ENCODE peak calls at places on chromosomes 16 and 17, in eight cellular contexts. T, L, O, W, D, A, X and Y are unnamed samples.

GRCh38 chr17:49992933-49993422 is 2.0 kb downstream of the DLX3 start:
- DNase-seq in A (no peak), X (no peak), L (no peak), W (peak), T (no peak), D (no peak), O (no peak), Y (no peak)

GRCh38 chr17:45242015-45242414 is 19.9 kb downstream of the SPATA32 start:
- DNase-seq in L (no peak), D (no peak), X (no peak), A (no peak), W (no peak), O (no peak), T (no peak), Y (no peak)

GRCh38 chr17:76883744-76884525 is 15.7 kb downstream of the MGAT5B start:
- DNase-seq in W (no peak), D (no peak), X (no peak), A (no peak), O (no peak), T (no peak), L (no peak), Y (no peak)

GRCh38 chr17:40648326-40648968 is 829 bp upstream of the SMARCE1 start:
- DNase-seq in D (peak), A (no peak), X (peak), W (no peak), T (no peak), L (no peak), O (peak), Y (peak)

GRCh38 chr17:82862758-82863645 is 23.2 kb upstream of the ZNF750 start:
- DNase-seq in A (no peak), L (peak), X (no peak), D (no peak), W (no peak), O (no peak), T (no peak), Y (no peak)

GRCh38 chr17:48074322-48075054 is 26.3 kb downstream of the NFE2L1 start:
- DNase-seq in L (peak), X (peak), W (peak), T (peak), D (peak), A (peak), O (peak), Y (peak)

GRCh38 chr16:1788708-1789100 is 4.8 kb downstream of the IGFALS start:
- DNase-seq in T (no peak), W (no peak), A (no peak), L (peak), D (no peak), O (no peak), X (no peak), Y (no peak)

GRCh38 chr17:63665527-63666214 is 34.3 kb downstream of the LIMD2 start:
- DNase-seq in X (no peak), T (no peak), O (no peak), D (no peak), A (no peak), W (no peak), L (peak), Y (peak)

GRCh38 chr16:11325404-11326083 is 19.7 kb upstream of the RMI2 start:
- DNase-seq in O (no peak), W (no peak), T (no peak), A (no peak), X (no peak), D (no peak), L (no peak), Y (no peak)

GRCh38 chr16:9934723-9935508 is 247.3 kb downstream of the GRIN2A start:
- DNase-seq in X (no peak), L (peak), W (no peak), A (no peak), D (no peak), O (no peak), T (no peak), Y (no peak)

GRCh38 chr16:23505942-23506605 is 4.2 kb downstream of the GGA2 start:
- DNase-seq in O (no peak), D (no peak), A (no peak), X (no peak), L (no peak), T (no peak), W (no peak), Y (no peak)

GRCh38 chr17:39461911-39462641 is 790 bp downstream of the CDK12 start:
- DNase-seq in W (peak), O (peak), D (peak), T (no peak), X (peak), A (no peak), L (peak), Y (peak)

GRCh38 chr17:79981090-79981489 is 54.6 kb downstream of the TBC1D16 start:
- DNase-seq in T (no peak), L (no peak), X (no peak), D (no peak), A (no peak), O (no peak), W (peak), Y (no peak)

GRCh38 chr16:57800213-57801097 is 1.8 kb downstream of the KIFC3 start:
- DNase-seq in T (no peak), O (no peak), X (no peak), A (no peak), D (no peak), L (peak), W (peak), Y (no peak)

GRCh38 chr17:41530062-41531048 is 2.2 kb upstream of the KRT19 start:
- DNase-seq in D (peak), L (no peak), A (peak), O (no peak), X (peak), W (peak), T (peak), Y (no peak)

GRCh38 chr17:17551361-17551760 is 40.1 kb downstream of the PEMT start:
- DNase-seq in L (peak), T (no peak), A (no peak), X (peak), O (no peak), W (peak), D (no peak), Y (no peak)

GRCh38 chr17:64387145-64387473 is 3.6 kb downstream of the PECAM1 start:
- DNase-seq in O (no peak), T (no peak), D (no peak), W (no peak), X (no peak), L (no peak), A (no peak), Y (no peak)

GRCh38 chr16:56589141-56590039 is at the start of gene MT3:
- DNase-seq in D (no peak), A (peak), O (no peak), X (no peak), T (no peak), W (peak), L (no peak), Y (no peak)

GRCh38 chr17:77602062-77602746 is 356.3 kb upstream of the TNRC6C start:
- DNase-seq in A (peak), X (peak), D (peak), W (peak), T (no peak), O (no peak), L (peak), Y (peak)

GRCh38 chr17:76983431-76983830 is 115.2 kb downstream of the MGAT5B start:
- DNase-seq in L (no peak), X (no peak), A (no peak), W (no peak), D (no peak), T (no peak), O (no peak), Y (no peak)

GRCh38 chr17:44826123-44826790 is 3.8 kb downstream of the GJC1 start:
- DNase-seq in O (no peak), W (no peak), A (no peak), D (no peak), T (peak), L (no peak), X (no peak), Y (no peak)

GRCh38 chr17:68602267-68602644 is 1.1 kb upstream of the FAM20A start:
- DNase-seq in X (no peak), W (no peak), T (no peak), A (no peak), L (no peak), D (no peak), O (no peak), Y (no peak)

GRCh38 chr17:38943607-38944006 is 18.2 kb downstream of the LASP1NB start:
- DNase-seq in X (peak), L (no peak), W (no peak), O (no peak), D (peak), A (no peak), T (no peak), Y (no peak)

GRCh38 chr16:1500465-1501150 is 7.4 kb downstream of the TELO2 start:
- DNase-seq in W (no peak), X (no peak), T (no peak), D (no peak), A (no peak), L (no peak), O (no peak), Y (no peak)

GRCh38 chr17:8443756-8444155 is 8.1 kb downstream of the NDEL1 start:
- DNase-seq in A (no peak), W (no peak), L (no peak), D (no peak), T (no peak), O (no peak), X (no peak), Y (no peak)

DNA sequence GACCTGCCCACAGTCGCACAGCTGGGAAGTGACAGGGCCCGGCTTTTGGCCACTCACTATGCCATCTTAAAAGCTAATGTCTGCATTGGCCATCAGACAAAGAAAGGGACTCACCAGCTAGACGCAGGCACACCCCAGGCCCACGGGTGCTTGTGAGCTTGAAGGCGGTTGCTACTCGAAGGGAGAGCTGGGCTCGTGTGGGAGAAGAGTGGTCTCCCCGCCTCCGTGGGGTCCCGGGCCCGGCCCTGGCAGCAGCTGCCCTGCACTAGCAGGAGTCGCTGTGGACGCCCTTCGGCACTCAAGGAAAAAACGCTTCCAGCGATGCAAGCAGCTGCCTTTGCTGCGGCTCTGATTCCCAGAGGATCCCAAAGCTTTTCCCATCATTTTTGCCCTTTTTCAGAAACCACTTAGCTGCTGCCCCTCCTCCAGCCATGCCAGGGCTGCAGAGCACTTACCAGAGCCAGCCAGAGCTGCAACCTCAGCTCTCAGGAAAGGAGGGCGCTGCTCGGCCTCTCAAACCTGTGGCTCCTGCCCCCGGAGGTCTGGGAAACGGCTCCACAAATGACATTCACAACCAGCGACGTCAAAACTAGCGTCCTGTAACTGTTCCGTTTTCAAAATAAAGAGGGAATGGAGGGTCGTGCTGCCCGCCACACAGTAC is 12.3 kb downstream of the TRPV1 start:
- DNase-seq in T (no peak), L (no peak), A (no peak), O (no peak), D (no peak), X (no peak), W (no peak), Y (no peak)
- TF ChIP-seq CTCF in T (no peak), L (no peak), A (no peak), O (no peak), D (no peak), X (no peak), W (no peak), Y (no peak)

DNA sequence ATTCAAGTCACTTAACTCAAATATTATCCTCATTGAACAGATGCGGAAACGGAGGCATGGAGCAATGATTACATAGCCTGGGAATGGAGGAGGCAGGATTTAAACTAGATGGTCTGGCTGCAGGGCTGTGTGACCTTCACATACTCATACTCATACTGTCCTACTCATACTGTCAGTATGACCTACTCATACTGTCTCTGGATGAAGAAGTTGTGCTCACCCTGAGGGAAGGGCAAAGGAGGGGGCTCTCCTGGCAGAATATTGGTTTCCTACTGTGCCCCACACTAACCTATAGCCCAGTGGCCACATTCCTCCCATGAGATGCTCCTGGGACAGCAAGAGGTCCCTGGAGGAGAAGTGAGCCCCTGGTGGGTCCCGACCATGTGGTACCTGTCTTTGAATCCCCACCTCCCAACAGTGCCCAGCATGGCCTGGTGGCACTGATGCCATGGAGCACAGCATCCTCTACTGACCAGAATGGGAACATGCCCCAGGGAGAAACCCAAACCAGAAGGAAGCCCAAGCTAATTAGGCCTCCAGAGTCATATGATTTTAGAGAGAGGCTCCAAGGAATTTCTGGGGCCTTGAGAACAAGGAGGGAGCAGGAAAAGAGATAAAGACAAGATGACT is 197.3 kb upstream of the SDK2 start:
- DNase-seq in A (peak), X (peak), T (no peak), O (no peak), D (no peak), W (peak), L (no peak), Y (no peak)
- TF ChIP-seq CTCF in A (peak), X (peak), T (peak), O (peak), D (no peak), W (no peak), L (peak), Y (peak)

GRCh38 chr17:57739402-57740224 is 5.5 kb downstream of the CCDC182 start:
- DNase-seq in O (no peak), A (no peak), D (no peak), L (no peak), W (peak), X (peak), T (no peak), Y (peak)
- TF ChIP-seq CTCF in O (peak), A (peak), D (peak), L (peak), W (peak), X (peak), T (peak), Y (peak)

DNA sequence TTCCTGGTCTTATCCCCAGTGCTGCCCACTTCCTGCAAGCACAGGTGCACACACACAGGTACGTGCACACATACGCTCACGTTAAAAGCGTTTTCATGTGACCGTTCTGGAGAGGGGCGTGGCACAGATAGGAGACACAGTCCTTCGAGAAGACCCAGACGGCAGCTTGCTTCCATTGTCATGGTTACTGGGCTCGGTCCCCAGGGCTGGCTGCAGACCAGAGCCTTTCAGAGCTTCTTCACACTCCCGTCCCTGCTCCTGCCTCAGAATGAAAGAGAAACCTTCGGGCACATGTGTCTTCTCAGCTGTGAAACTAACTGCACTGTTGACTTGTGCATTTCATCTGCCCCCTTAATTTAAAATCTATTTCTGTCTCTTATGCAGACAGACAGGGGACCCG is 154.2 kb downstream of the PITPNC1 start:
- DNase-seq in L (no peak), W (peak), A (peak), T (no peak), D (no peak), X (no peak), O (no peak), Y (peak)
- TF ChIP-seq CTCF in L (no peak), W (no peak), A (no peak), T (no peak), D (no peak), X (no peak), O (no peak), Y (no peak)

GRCh38 chr16:49513040-49513439 is 139.4 kb downstream of the C16orf78 start:
- DNase-seq in O (no peak), T (no peak), A (no peak), D (no peak), X (no peak), W (peak), L (no peak), Y (no peak)
- TF ChIP-seq CTCF in O (peak), T (no peak), A (no peak), D (no peak), X (no peak), W (peak), L (peak), Y (no peak)

GRCh38 chr17:27905524-27906237 is 12.5 kb upstream of the LYRM9 start:
- DNase-seq in O (no peak), X (no peak), L (no peak), D (no peak), T (peak), W (no peak), A (no peak), Y (no peak)

GRCh38 chr17:27904534-27904933 is 11.4 kb upstream of the LYRM9 start:
- DNase-seq in A (no peak), T (no peak), O (no peak), X (no peak), L (no peak), D (no peak), W (no peak), Y (no peak)

GRCh38 chr17:27906623-27907022 is 13.5 kb upstream of the LYRM9 start:
- DNase-seq in X (no peak), D (no peak), L (no peak), T (peak), A (no peak), O (no peak), W (no peak), Y (no peak)

GRCh38 chr17:27906238-27906603 is 13.1 kb upstream of the LYRM9 start:
- DNase-seq in A (no peak), L (no peak), D (no peak), T (no peak), W (no peak), O (no peak), X (no peak), Y (no peak)

DNA sequence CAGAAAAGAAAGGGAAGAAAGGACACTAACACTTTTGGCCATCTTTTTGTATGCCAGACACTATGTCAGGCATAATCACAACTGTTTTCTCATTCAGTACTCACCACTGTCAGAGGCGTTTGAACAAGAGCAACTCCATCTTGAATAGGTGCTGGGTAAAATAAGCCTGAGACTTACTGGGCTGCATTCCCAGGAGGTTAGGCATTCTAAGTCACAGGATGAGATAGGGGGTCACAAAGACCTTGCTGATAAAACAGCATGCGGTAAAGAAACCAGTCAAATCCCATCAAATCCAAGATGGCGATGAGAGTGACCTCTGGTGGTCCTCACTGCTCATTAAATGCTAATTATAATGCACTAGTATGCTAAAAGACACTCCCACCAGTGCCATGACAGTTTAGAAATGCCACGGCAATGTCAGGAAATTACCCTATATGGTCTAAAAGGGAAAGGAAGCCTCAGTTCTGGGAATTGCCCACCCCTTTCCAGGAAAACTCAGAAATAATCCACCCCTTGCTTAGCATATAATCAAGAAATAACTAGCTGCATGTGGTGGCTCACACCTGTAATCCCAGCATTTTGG is 14.9 kb upstream of the LYRM9 start:
- DNase-seq in O (no peak), T (peak), D (no peak), A (no peak), W (no peak), L (no peak), X (no peak), Y (no peak)
- TF ChIP-seq CTCF in O (no peak), T (no peak), D (no peak), A (no peak), W (no peak), L (no peak), X (no peak), Y (no peak)

GRCh38 chr16:24539295-24539849 is at the start of gene RBBP6:
- DNase-seq in L (peak), T (peak), A (peak), X (peak), O (peak), D (peak), W (peak), Y (peak)
- TF ChIP-seq CTCF in L (peak), T (no peak), A (peak), X (peak), O (peak), D (peak), W (peak), Y (peak)